ENCODE peak calls at places on chromosomes 12 and 14, in five cellular contexts. C is NCI-H526, W is GM23248, M is midbrain, P is Peyer's patch. Y is an unnamed sample.

GRCh38 chr12:6688543-6688999 is 604 bp downstream of the ZNF384 start:
- DNase-seq in M (peak; percentile 86), P (peak; percentile 88), W (peak; percentile 37), C (peak; percentile 77), Y (peak; percentile 71)

GRCh38 chr14:105474478-105475268 is at the start of gene CRIP2:
- DNase-seq in C (no peak), W (peak; percentile 83), M (peak; percentile 18), P (no peak), Y (no peak)

GRCh38 chr12:39620664-39621658 is 1.4 kb upstream of the ABCD2 start:
- DNase-seq in W (no peak), C (no peak), M (no peak), P (peak; percentile 45), Y (peak; percentile 16)

GRCh38 chr12:122855985-122856831 is 21.0 kb downstream of the HIP1R start:
- DNase-seq in P (no peak), M (no peak), C (no peak), W (no peak), Y (no peak)

GRCh38 chr12:56722832-56723231 is 2.3 kb downstream of the NACA start:
- DNase-seq in P (no peak), W (no peak), C (no peak), M (no peak), Y (no peak)

GRCh38 chr12:356276-356988 is 32.7 kb downstream of the KDM5A start:
- DNase-seq in M (no peak), P (no peak), W (peak; percentile 67), C (no peak), Y (no peak)

GRCh38 chr12:5872745-5873144 is 72.3 kb downstream of the ANO2 start:
- DNase-seq in P (no peak), M (no peak), C (no peak), W (peak; percentile 27), Y (no peak)

GRCh38 chr12:111870216-111870615 is 28.2 kb downstream of the MAPKAPK5 start:
- DNase-seq in M (no peak), C (no peak), W (no peak), P (no peak), Y (no peak)

GRCh38 chr14:102980409-102980810 is 57.9 kb downstream of the AMN start:
- DNase-seq in W (peak; percentile 54), P (no peak), C (no peak), M (no peak), Y (no peak)

GRCh38 chr12:5200276-5201087 is 156.8 kb downstream of the KCNA5 start:
- DNase-seq in P (no peak), W (peak; percentile 46), C (peak; percentile 17), M (peak; percentile 10), Y (peak; percentile 46)

GRCh38 chr12:116420476-116420875 is 138.7 kb upstream of the MAP1LC3B2 start:
- DNase-seq in C (no peak), W (no peak), M (no peak), P (no peak), Y (no peak)

GRCh38 chr14:49861581-49861922 is 9.0 kb upstream of the NEMF start:
- DNase-seq in M (peak; percentile 78), P (peak; percentile 69), C (peak; percentile 25), W (peak; percentile 86), Y (peak; percentile 73)

GRCh38 chr14:64968167-64968566 is 4.0 kb downstream of the RAB15 start:
- DNase-seq in P (no peak), W (no peak), C (no peak), M (no peak), Y (no peak)

GRCh38 chr14:91349481-91350074 is 68.0 kb downstream of the CCDC88C start:
- DNase-seq in W (no peak), C (no peak), M (no peak), P (no peak), Y (no peak)

GRCh38 chr14:48725001-48725734 is 861.0 kb downstream of the RPS29 start:
- DNase-seq in W (no peak), P (no peak), C (no peak), M (no peak), Y (no peak)

GRCh38 chr12:5557906-5558305 is 126.0 kb downstream of the NTF3 start:
- DNase-seq in M (no peak), P (no peak), W (no peak), C (no peak), Y (no peak)

GRCh38 chr12:14774944-14775651 is 28.2 kb downstream of the WBP11 start:
- DNase-seq in P (peak; percentile 32), C (no peak), W (peak; percentile 82), M (peak; percentile 19), Y (peak; percentile 59)

GRCh38 chr14:22976620-22977433 is 5.5 kb downstream of the AJUBA start:
- DNase-seq in C (peak; percentile 98), W (peak; percentile 25), M (no peak), P (no peak), Y (peak; percentile 31)

GRCh38 chr14:26872510-26872909 is 274.7 kb upstream of the NOVA1 start:
- DNase-seq in W (peak; percentile 32), C (no peak), P (no peak), M (no peak), Y (peak; percentile 23)

GRCh38 chr12:45435945-45436710 is 220.2 kb downstream of the ANO6 start:
- DNase-seq in W (peak; percentile 5), M (no peak), P (no peak), C (no peak), Y (no peak)

GRCh38 chr12:53219956-53220856 is 11.8 kb downstream of the RARG start:
- DNase-seq in P (peak; percentile 93), M (peak; percentile 57), C (peak; percentile 65), W (peak; percentile 97), Y (peak; percentile 77)

GRCh38 chr14:100408350-100409015 is 85.3 kb downstream of the SLC25A47 start:
- DNase-seq in P (no peak), W (peak; percentile 23), M (no peak), C (no peak), Y (no peak)

Y was measured in transverse colon.